ENCODE peak calls at places on chromosome 11, in five cellular contexts. One of them, this sample, is unnamed.

GRCh38 chr11:47980907-47981621 is 705 bp downstream of the PTPRJ start:
- DNase-seq in AG04450: no peak
- DNase-seq in epithelial cell of esophagus: peak
- DNase-seq in left ventricle myocardium inferior: peak
- DNase-seq in AG04449: no peak
- DNase-seq in this sample: no peak

GRCh38 chr11:76629853-76630599 is 40.5 kb downstream of the LRRC32 start:
- DNase-seq in AG04450: no peak
- DNase-seq in epithelial cell of esophagus: no peak
- DNase-seq in left ventricle myocardium inferior: peak
- DNase-seq in AG04449: no peak
- DNase-seq in this sample: peak

GRCh38 chr11:57785072-57785471 is 23.5 kb downstream of the CTNND1 start:
- DNase-seq in AG04450: no peak
- DNase-seq in epithelial cell of esophagus: no peak
- DNase-seq in left ventricle myocardium inferior: no peak
- DNase-seq in AG04449: no peak
- DNase-seq in this sample: no peak

GRCh38 chr11:104148074-104148473 is 15.9 kb downstream of the PDGFD start:
- DNase-seq in AG04450: no peak
- DNase-seq in epithelial cell of esophagus: peak
- DNase-seq in left ventricle myocardium inferior: no peak
- DNase-seq in AG04449: no peak
- DNase-seq in this sample: no peak

GRCh38 chr11:117618956-117619355 is 178.1 kb downstream of the DSCAML1 start:
- DNase-seq in AG04450: no peak
- DNase-seq in epithelial cell of esophagus: no peak
- DNase-seq in left ventricle myocardium inferior: no peak
- DNase-seq in AG04449: no peak
- DNase-seq in this sample: no peak

GRCh38 chr11:117616979-117617378 is 180.0 kb downstream of the DSCAML1 start:
- DNase-seq in AG04450: no peak
- DNase-seq in epithelial cell of esophagus: no peak
- DNase-seq in left ventricle myocardium inferior: no peak
- DNase-seq in AG04449: no peak
- DNase-seq in this sample: no peak

GRCh38 chr11:50080256-50080655 is 47.6 kb downstream of the OR4C45 start:
- DNase-seq in AG04450: no peak
- DNase-seq in epithelial cell of esophagus: no peak
- DNase-seq in left ventricle myocardium inferior: no peak
- DNase-seq in AG04449: no peak
- DNase-seq in this sample: no peak

GRCh38 chr11:1926156-1927031 is 6.9 kb downstream of the TNNT3 start:
- DNase-seq in AG04450: no peak
- DNase-seq in epithelial cell of esophagus: no peak
- DNase-seq in left ventricle myocardium inferior: no peak
- DNase-seq in AG04449: no peak
- DNase-seq in this sample: no peak

GRCh38 chr11:75667268-75667830 is 1.5 kb downstream of the MAP6 start:
- DNase-seq in AG04450: no peak
- DNase-seq in epithelial cell of esophagus: peak
- DNase-seq in left ventricle myocardium inferior: peak
- DNase-seq in AG04449: no peak
- DNase-seq in this sample: no peak

GRCh38 chr11:78633516-78634310 is 59.0 kb upstream of the NARS2 start:
- DNase-seq in AG04450: no peak
- DNase-seq in epithelial cell of esophagus: no peak
- DNase-seq in left ventricle myocardium inferior: no peak
- DNase-seq in AG04449: no peak
- DNase-seq in this sample: no peak

GRCh38 chr11:78630561-78631303 is 56.1 kb upstream of the NARS2 start:
- DNase-seq in AG04450: no peak
- DNase-seq in epithelial cell of esophagus: no peak
- DNase-seq in left ventricle myocardium inferior: no peak
- DNase-seq in AG04449: no peak
- DNase-seq in this sample: no peak

GRCh38 chr11:78635814-78636506 is 61.3 kb upstream of the NARS2 start:
- DNase-seq in AG04450: no peak
- DNase-seq in epithelial cell of esophagus: no peak
- DNase-seq in left ventricle myocardium inferior: no peak
- DNase-seq in AG04449: no peak
- DNase-seq in this sample: no peak

DNA sequence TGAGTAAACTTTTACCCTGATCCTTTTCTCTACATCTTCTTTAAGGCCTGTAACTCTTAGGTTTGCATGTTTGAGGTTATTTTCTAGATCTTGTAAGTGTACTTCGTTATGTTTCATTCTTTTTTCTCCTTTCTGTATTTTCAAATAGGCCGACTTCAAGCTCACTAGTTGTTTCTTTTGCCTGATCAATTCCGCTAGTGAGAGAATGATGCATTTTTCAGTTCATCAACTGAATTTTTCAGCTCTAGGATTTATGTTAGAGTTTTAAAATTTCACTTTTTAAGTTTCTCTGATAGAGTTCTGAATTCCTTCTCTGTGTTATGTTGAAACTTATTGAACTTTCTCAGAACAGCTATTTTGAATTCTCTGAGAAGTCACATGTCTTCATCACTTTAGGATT is 55.5 kb upstream of the NARS2 start:
- DNase-seq in AG04450: no peak
- DNase-seq in epithelial cell of esophagus: no peak
- DNase-seq in left ventricle myocardium inferior: no peak
- DNase-seq in AG04449: no peak
- DNase-seq in this sample: no peak
- TF ChIP-seq CTCF in AG04450: no peak
- TF ChIP-seq CTCF in epithelial cell of esophagus: no peak
- TF ChIP-seq CTCF in left ventricle myocardium inferior: no peak
- TF ChIP-seq CTCF in AG04449: no peak
- TF ChIP-seq CTCF in this sample: no peak

DNA sequence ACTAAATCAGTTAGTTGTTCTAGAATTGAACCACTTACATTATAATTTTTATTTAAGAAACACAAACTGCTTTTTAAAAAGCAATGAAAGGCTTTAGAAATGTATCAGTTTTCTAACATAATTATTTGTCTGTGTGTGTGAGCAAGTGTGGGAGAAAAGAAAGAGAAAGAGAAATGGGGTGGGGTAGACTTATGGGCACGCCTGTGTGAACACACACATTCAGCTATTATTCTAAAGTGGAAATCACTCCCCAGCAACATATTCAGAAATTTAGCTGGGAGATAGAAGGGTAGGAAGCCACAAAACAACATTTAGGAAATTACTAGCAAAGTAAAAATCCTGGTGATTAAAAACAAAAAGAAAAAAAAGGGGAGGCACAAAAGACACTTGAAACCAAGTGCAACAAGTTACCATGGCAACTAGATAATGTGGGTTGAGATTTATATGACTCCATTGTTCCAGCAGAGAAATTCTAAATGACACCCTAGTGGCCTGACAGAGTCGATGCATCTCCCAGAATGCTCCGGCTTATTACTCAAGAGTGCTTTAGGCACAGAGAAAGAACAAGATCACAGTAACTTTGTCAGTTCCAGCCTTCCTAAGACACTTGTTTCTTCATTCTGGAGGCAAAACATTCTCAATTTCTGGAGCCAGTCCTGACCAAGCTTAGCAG is 444.6 kb downstream of the DLG2 start:
- DNase-seq in AG04450: no peak
- DNase-seq in epithelial cell of esophagus: peak
- DNase-seq in left ventricle myocardium inferior: no peak
- DNase-seq in AG04449: no peak
- DNase-seq in this sample: peak
- H3K4me3 ChIP-seq in AG04450: no peak
- H3K4me3 ChIP-seq in epithelial cell of esophagus: no peak
- H3K4me3 ChIP-seq in left ventricle myocardium inferior: no peak
- H3K4me3 ChIP-seq in AG04449: no peak
- H3K4me3 ChIP-seq in this sample: no peak

GRCh38 chr11:127345819-127346459 is 345.4 kb upstream of the KIRREL3 start:
- DNase-seq in AG04450: no peak
- DNase-seq in epithelial cell of esophagus: peak
- DNase-seq in left ventricle myocardium inferior: peak
- DNase-seq in AG04449: no peak
- DNase-seq in this sample: peak
- TF ChIP-seq CTCF in AG04450: peak
- TF ChIP-seq CTCF in epithelial cell of esophagus: peak
- TF ChIP-seq CTCF in left ventricle myocardium inferior: peak
- TF ChIP-seq CTCF in AG04449: peak
- TF ChIP-seq CTCF in this sample: peak

GRCh38 chr11:12430912-12431311 is 53.5 kb downstream of the PARVA start:
- DNase-seq in AG04450: peak
- DNase-seq in epithelial cell of esophagus: peak
- DNase-seq in left ventricle myocardium inferior: no peak
- DNase-seq in AG04449: no peak
- DNase-seq in this sample: peak
- H3K4me3 ChIP-seq in AG04450: no peak
- H3K4me3 ChIP-seq in epithelial cell of esophagus: peak
- H3K4me3 ChIP-seq in left ventricle myocardium inferior: peak
- H3K4me3 ChIP-seq in AG04449: no peak
- H3K4me3 ChIP-seq in this sample: no peak

DNA sequence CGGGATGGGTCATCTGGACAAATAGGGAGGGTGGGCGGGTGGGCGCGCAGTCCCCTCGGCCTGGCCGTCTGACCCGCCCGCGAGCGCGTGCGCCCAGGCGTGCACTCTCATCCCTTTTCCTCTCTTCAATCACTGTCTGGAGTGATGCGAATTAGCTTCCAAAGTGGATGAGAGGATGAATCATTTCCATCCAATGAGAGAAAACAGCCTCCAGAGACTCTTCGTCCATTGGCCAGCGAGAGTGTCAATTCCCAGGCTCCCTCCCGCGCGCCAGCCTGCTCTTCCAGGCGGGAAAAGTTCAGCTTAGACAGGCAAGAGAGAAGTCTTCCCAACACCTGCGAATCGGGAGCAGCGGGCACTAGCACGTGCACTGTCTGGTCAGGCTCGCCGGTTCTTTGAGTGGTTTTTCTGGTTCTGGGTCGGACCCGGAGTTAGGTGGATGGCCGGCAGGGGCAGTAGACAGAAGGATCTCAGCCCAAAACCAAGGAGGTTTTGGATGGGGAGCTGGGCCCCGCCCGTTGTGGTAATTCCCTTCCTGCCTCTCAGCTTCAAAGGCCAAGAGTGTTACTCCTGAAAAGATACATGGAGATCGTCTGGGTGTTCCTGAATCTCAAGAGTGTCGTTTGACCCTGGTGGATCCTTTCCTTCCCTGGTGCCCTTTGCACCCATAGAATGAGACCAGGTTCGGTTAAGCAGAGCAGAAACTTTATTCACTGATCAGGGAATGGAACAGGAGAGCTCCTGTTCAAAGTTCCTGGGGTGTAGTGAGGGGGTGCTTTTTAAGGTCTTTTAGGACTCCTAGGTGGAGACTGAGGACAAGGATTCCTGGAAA is 33.4 kb upstream of the GLYATL1 start:
- DNase-seq in AG04450: peak
- DNase-seq in epithelial cell of esophagus: peak
- DNase-seq in left ventricle myocardium inferior: peak
- DNase-seq in AG04449: peak
- DNase-seq in this sample: peak
- TF ChIP-seq CTCF in AG04450: peak
- TF ChIP-seq CTCF in epithelial cell of esophagus: no peak
- TF ChIP-seq CTCF in left ventricle myocardium inferior: peak
- TF ChIP-seq CTCF in AG04449: peak
- TF ChIP-seq CTCF in this sample: peak

GRCh38 chr11:10268746-10269487 is 25.1 kb downstream of the SBF2 start:
- DNase-seq in AG04450: no peak
- DNase-seq in epithelial cell of esophagus: peak
- DNase-seq in left ventricle myocardium inferior: no peak
- DNase-seq in AG04449: no peak
- DNase-seq in this sample: no peak

GRCh38 chr11:10274726-10275125 is 19.3 kb downstream of the SBF2 start:
- DNase-seq in AG04450: no peak
- DNase-seq in epithelial cell of esophagus: no peak
- DNase-seq in left ventricle myocardium inferior: no peak
- DNase-seq in AG04449: peak
- DNase-seq in this sample: no peak

GRCh38 chr11:10275714-10276113 is 18.3 kb downstream of the SBF2 start:
- DNase-seq in AG04450: no peak
- DNase-seq in epithelial cell of esophagus: peak
- DNase-seq in left ventricle myocardium inferior: no peak
- DNase-seq in AG04449: no peak
- DNase-seq in this sample: no peak

GRCh38 chr11:10272132-10272531 is 21.9 kb downstream of the SBF2 start:
- DNase-seq in AG04450: no peak
- DNase-seq in epithelial cell of esophagus: peak
- DNase-seq in left ventricle myocardium inferior: no peak
- DNase-seq in AG04449: no peak
- DNase-seq in this sample: no peak

DNA sequence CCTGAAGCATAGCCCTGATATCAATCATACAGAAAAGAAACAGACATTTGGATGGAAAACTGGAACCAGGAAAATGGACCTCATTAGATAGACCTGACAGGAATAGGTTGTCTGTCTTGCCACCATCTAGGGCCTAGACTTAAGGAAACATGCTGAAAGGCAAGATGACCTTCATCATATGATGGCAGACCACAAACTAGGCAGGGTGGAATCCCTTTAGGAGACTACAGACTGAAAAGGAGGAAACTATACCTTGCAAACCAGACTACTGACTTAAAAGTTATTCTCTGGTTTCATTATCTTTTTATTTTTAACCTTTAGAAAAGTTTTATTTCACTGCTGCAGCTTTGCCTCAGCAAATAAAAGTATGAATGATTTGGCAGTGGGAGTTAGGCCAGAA is 20.3 kb downstream of the SBF2 start:
- DNase-seq in AG04450: no peak
- DNase-seq in epithelial cell of esophagus: no peak
- DNase-seq in left ventricle myocardium inferior: no peak
- DNase-seq in AG04449: no peak
- DNase-seq in this sample: no peak
- H3K4me3 ChIP-seq in AG04450: no peak
- H3K4me3 ChIP-seq in epithelial cell of esophagus: no peak
- H3K4me3 ChIP-seq in left ventricle myocardium inferior: no peak
- H3K4me3 ChIP-seq in AG04449: no peak
- H3K4me3 ChIP-seq in this sample: no peak

GRCh38 chr11:101003468-101003867 is 126.1 kb downstream of the PGR start:
- DNase-seq in AG04450: no peak
- DNase-seq in epithelial cell of esophagus: peak
- DNase-seq in left ventricle myocardium inferior: no peak
- DNase-seq in AG04449: no peak
- DNase-seq in this sample: no peak
- TF ChIP-seq CTCF in AG04450: peak
- TF ChIP-seq CTCF in epithelial cell of esophagus: peak
- TF ChIP-seq CTCF in left ventricle myocardium inferior: no peak
- TF ChIP-seq CTCF in AG04449: no peak
- TF ChIP-seq CTCF in this sample: no peak

DNA sequence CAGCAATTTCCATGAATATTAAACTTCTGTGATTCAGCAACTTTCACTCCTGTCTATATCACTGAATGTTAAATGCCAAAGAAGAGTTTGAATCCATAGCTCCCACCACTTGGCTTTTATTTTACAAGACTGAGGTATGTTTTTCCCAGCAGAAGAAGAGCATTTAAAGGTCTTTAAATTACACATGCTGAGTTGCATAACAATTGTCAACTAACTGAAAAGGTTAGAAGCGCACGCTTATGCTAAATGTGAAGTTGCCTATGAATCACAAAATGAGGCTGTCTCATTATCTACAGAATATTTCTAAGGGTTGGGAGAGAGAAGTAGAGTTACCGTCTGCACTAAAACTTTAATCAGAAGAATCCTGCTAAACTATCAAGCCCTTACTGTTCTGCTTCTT is 1086.3 kb downstream of the FAM181B start:
- DNase-seq in AG04450: no peak
- DNase-seq in epithelial cell of esophagus: no peak
- DNase-seq in left ventricle myocardium inferior: no peak
- DNase-seq in AG04449: no peak
- DNase-seq in this sample: no peak
- H3K4me3 ChIP-seq in AG04450: no peak
- H3K4me3 ChIP-seq in epithelial cell of esophagus: no peak
- H3K4me3 ChIP-seq in left ventricle myocardium inferior: no peak
- H3K4me3 ChIP-seq in AG04449: no peak
- H3K4me3 ChIP-seq in this sample: no peak

This sample was measured in HFF-Myc.